ENCODE peak calls at places on chromosomes 5 and 9, in six cellular contexts. One of them, this sample, is unnamed.

GRCh38 chr5:132054697-132055440 is 5.6 kb upstream of the IL3 start:
- DNase-seq in activated naive CD4-positive, alpha-beta T cell treated with anti-CD3 and anti-CD28 coated beads for 36 hours: no peak
- DNase-seq in T-cell: no peak
- DNase-seq in cardiac fibroblast: no peak
- DNase-seq in kidney tubule cell: no peak
- DNase-seq in activated CD4-positive, alpha-beta T cell treated with anti-CD3 and anti-CD28 coated beads, Interleukin-2, amount 10 ng/mL, durations not matched to agents 7 days and 5 days: no peak
- DNase-seq in this sample: no peak

GRCh38 chr5:177595991-177596774 is 3.7 kb upstream of the B4GALT7 start:
- DNase-seq in T-cell: no peak
- DNase-seq in activated naive CD4-positive, alpha-beta T cell treated with anti-CD3 and anti-CD28 coated beads for 36 hours: no peak
- DNase-seq in kidney tubule cell: no peak
- DNase-seq in cardiac fibroblast: no peak
- DNase-seq in activated CD4-positive, alpha-beta T cell treated with anti-CD3 and anti-CD28 coated beads, Interleukin-2, amount 10 ng/mL, durations not matched to agents 7 days and 5 days: no peak
- DNase-seq in this sample: no peak

GRCh38 chr9:129109504-129109903 is 1.1 kb downstream of the CRAT start:
- DNase-seq in kidney tubule cell: peak; percentile 30
- DNase-seq in activated naive CD4-positive, alpha-beta T cell treated with anti-CD3 and anti-CD28 coated beads for 36 hours: peak; percentile 28
- DNase-seq in T-cell: peak; percentile 22
- DNase-seq in activated CD4-positive, alpha-beta T cell treated with anti-CD3 and anti-CD28 coated beads, Interleukin-2, amount 10 ng/mL, durations not matched to agents 7 days and 5 days: peak; percentile 27
- DNase-seq in cardiac fibroblast: peak; percentile 55
- DNase-seq in this sample: peak; percentile 21

GRCh38 chr5:113336975-113337374 is 97.8 kb downstream of the TSSK1B start:
- DNase-seq in T-cell: no peak
- DNase-seq in kidney tubule cell: peak; percentile 60
- DNase-seq in activated CD4-positive, alpha-beta T cell treated with anti-CD3 and anti-CD28 coated beads, Interleukin-2, amount 10 ng/mL, durations not matched to agents 7 days and 5 days: no peak
- DNase-seq in activated naive CD4-positive, alpha-beta T cell treated with anti-CD3 and anti-CD28 coated beads for 36 hours: no peak
- DNase-seq in cardiac fibroblast: peak; percentile 87
- DNase-seq in this sample: peak; percentile 72

GRCh38 chr9:125550216-125550614 is 156.8 kb downstream of the MAPKAP1 start:
- DNase-seq in activated naive CD4-positive, alpha-beta T cell treated with anti-CD3 and anti-CD28 coated beads for 36 hours: no peak
- DNase-seq in kidney tubule cell: no peak
- DNase-seq in activated CD4-positive, alpha-beta T cell treated with anti-CD3 and anti-CD28 coated beads, Interleukin-2, amount 10 ng/mL, durations not matched to agents 7 days and 5 days: no peak
- DNase-seq in cardiac fibroblast: peak; percentile 56
- DNase-seq in T-cell: no peak
- DNase-seq in this sample: no peak

GRCh38 chr5:136375920-136376319 is 10.6 kb upstream of the TRPC7 start:
- DNase-seq in activated CD4-positive, alpha-beta T cell treated with anti-CD3 and anti-CD28 coated beads, Interleukin-2, amount 10 ng/mL, durations not matched to agents 7 days and 5 days: no peak
- DNase-seq in activated naive CD4-positive, alpha-beta T cell treated with anti-CD3 and anti-CD28 coated beads for 36 hours: no peak
- DNase-seq in kidney tubule cell: peak; percentile 68
- DNase-seq in cardiac fibroblast: no peak
- DNase-seq in T-cell: no peak
- DNase-seq in this sample: peak; percentile 61

GRCh38 chr5:154355141-154355611 is 90.6 kb upstream of the SAP30L start:
- DNase-seq in activated CD4-positive, alpha-beta T cell treated with anti-CD3 and anti-CD28 coated beads, Interleukin-2, amount 10 ng/mL, durations not matched to agents 7 days and 5 days: no peak
- DNase-seq in cardiac fibroblast: no peak
- DNase-seq in activated naive CD4-positive, alpha-beta T cell treated with anti-CD3 and anti-CD28 coated beads for 36 hours: no peak
- DNase-seq in T-cell: no peak
- DNase-seq in kidney tubule cell: no peak
- DNase-seq in this sample: no peak

GRCh38 chr5:157808043-157808442 is 50.9 kb downstream of the CLINT1 start:
- DNase-seq in T-cell: no peak
- DNase-seq in activated naive CD4-positive, alpha-beta T cell treated with anti-CD3 and anti-CD28 coated beads for 36 hours: no peak
- DNase-seq in cardiac fibroblast: no peak
- DNase-seq in kidney tubule cell: no peak
- DNase-seq in activated CD4-positive, alpha-beta T cell treated with anti-CD3 and anti-CD28 coated beads, Interleukin-2, amount 10 ng/mL, durations not matched to agents 7 days and 5 days: no peak
- DNase-seq in this sample: no peak

GRCh38 chr9:9003184-9003583 is 1203.6 kb upstream of the DMAC1 start:
- DNase-seq in T-cell: no peak
- DNase-seq in activated naive CD4-positive, alpha-beta T cell treated with anti-CD3 and anti-CD28 coated beads for 36 hours: no peak
- DNase-seq in cardiac fibroblast: peak; percentile 2
- DNase-seq in activated CD4-positive, alpha-beta T cell treated with anti-CD3 and anti-CD28 coated beads, Interleukin-2, amount 10 ng/mL, durations not matched to agents 7 days and 5 days: no peak
- DNase-seq in kidney tubule cell: peak; percentile 34
- DNase-seq in this sample: no peak

GRCh38 chr5:55037046-55037771 is 13.2 kb downstream of the GZMK start:
- DNase-seq in T-cell: peak; percentile 56
- DNase-seq in activated CD4-positive, alpha-beta T cell treated with anti-CD3 and anti-CD28 coated beads, Interleukin-2, amount 10 ng/mL, durations not matched to agents 7 days and 5 days: peak; percentile 81
- DNase-seq in kidney tubule cell: no peak
- DNase-seq in cardiac fibroblast: peak; percentile 39
- DNase-seq in activated naive CD4-positive, alpha-beta T cell treated with anti-CD3 and anti-CD28 coated beads for 36 hours: peak; percentile 92
- DNase-seq in this sample: no peak

GRCh38 chr5:42579320-42579719 is 156.1 kb downstream of the GHR start:
- DNase-seq in activated naive CD4-positive, alpha-beta T cell treated with anti-CD3 and anti-CD28 coated beads for 36 hours: no peak
- DNase-seq in kidney tubule cell: peak; percentile 3
- DNase-seq in activated CD4-positive, alpha-beta T cell treated with anti-CD3 and anti-CD28 coated beads, Interleukin-2, amount 10 ng/mL, durations not matched to agents 7 days and 5 days: no peak
- DNase-seq in cardiac fibroblast: peak; percentile 27
- DNase-seq in T-cell: no peak
- DNase-seq in this sample: peak; percentile 51

GRCh38 chr5:150531686-150532085 is 23.8 kb downstream of the NDST1 start:
- DNase-seq in activated CD4-positive, alpha-beta T cell treated with anti-CD3 and anti-CD28 coated beads, Interleukin-2, amount 10 ng/mL, durations not matched to agents 7 days and 5 days: no peak
- DNase-seq in cardiac fibroblast: no peak
- DNase-seq in activated naive CD4-positive, alpha-beta T cell treated with anti-CD3 and anti-CD28 coated beads for 36 hours: no peak
- DNase-seq in kidney tubule cell: no peak
- DNase-seq in T-cell: no peak
- DNase-seq in this sample: no peak

GRCh38 chr5:141758316-141758965 is 76.4 kb upstream of the ARAP3 start:
- DNase-seq in T-cell: no peak
- DNase-seq in kidney tubule cell: no peak
- DNase-seq in cardiac fibroblast: no peak
- DNase-seq in activated CD4-positive, alpha-beta T cell treated with anti-CD3 and anti-CD28 coated beads, Interleukin-2, amount 10 ng/mL, durations not matched to agents 7 days and 5 days: no peak
- DNase-seq in activated naive CD4-positive, alpha-beta T cell treated with anti-CD3 and anti-CD28 coated beads for 36 hours: no peak
- DNase-seq in this sample: no peak

GRCh38 chr5:150738862-150739261 is 20.0 kb downstream of the DCTN4 start:
- DNase-seq in T-cell: no peak
- DNase-seq in activated naive CD4-positive, alpha-beta T cell treated with anti-CD3 and anti-CD28 coated beads for 36 hours: no peak
- DNase-seq in kidney tubule cell: no peak
- DNase-seq in activated CD4-positive, alpha-beta T cell treated with anti-CD3 and anti-CD28 coated beads, Interleukin-2, amount 10 ng/mL, durations not matched to agents 7 days and 5 days: no peak
- DNase-seq in cardiac fibroblast: no peak
- DNase-seq in this sample: no peak